ENCODE peak calls at places on chromosome 3, in four cellular contexts. Q, U, S and M are unnamed samples.

GRCh38 chr3:96478496-96478895 is 335.9 kb upstream of the EPHA6 start:
- DNase-seq in U (no peak), S (no peak), Q (no peak), M (no peak)

GRCh38 chr3:103499132-103499885 is 1064.5 kb downstream of the ZPLD1 start:
- DNase-seq in Q (no peak), U (no peak), S (no peak), M (no peak)

GRCh38 chr3:29759443-29760033 is 478.7 kb downstream of the RBMS3 start:
- DNase-seq in Q (no peak), U (no peak), S (no peak), M (no peak)

GRCh38 chr3:197558000-197558399 is 2.2 kb upstream of the BDH1 start:
- DNase-seq in S (no peak), U (no peak), Q (no peak), M (no peak)

GRCh38 chr3:16066975-16067374 is 107.5 kb upstream of the GALNT15 start:
- DNase-seq in U (no peak), Q (no peak), S (no peak), M (no peak)

GRCh38 chr3:194203482-194204035 is 67.6 kb downstream of the HES1 start:
- DNase-seq in Q (no peak), S (no peak), U (peak), M (no peak)

GRCh38 chr3:23992051-23992628 is 47.1 kb downstream of the NR1D2 start:
- DNase-seq in Q (no peak), U (no peak), S (no peak), M (no peak)

GRCh38 chr3:187448674-187449073 is 80.5 kb downstream of the RTP4 start:
- DNase-seq in U (no peak), S (no peak), Q (no peak), M (no peak)

GRCh38 chr3:58148049-58148448 is 62.7 kb downstream of the DNASE1L3 start:
- DNase-seq in Q (no peak), S (no peak), U (no peak), M (no peak)

GRCh38 chr3:165753560-165753959 is 83.7 kb downstream of the BCHE start:
- DNase-seq in S (no peak), U (no peak), Q (no peak), M (no peak)

GRCh38 chr3:51539291-51539891 is 872 bp downstream of the RAD54L2 start:
- DNase-seq in Q (peak), S (peak), U (peak), M (peak)

GRCh38 chr3:136929984-136930671 is 27.7 kb upstream of the IL20RB start:
- DNase-seq in Q (no peak), U (no peak), S (no peak), M (no peak)

GRCh38 chr3:197953325-197953724 is 3.3 kb downstream of the RPL35A start:
- DNase-seq in U (no peak), S (no peak), Q (no peak), M (no peak)

GRCh38 chr3:339346-339745 is 142.8 kb downstream of the CHL1 start:
- DNase-seq in U (no peak), Q (no peak), S (no peak), M (no peak)

GRCh38 chr3:81908596-81908995 is 147.2 kb upstream of the GBE1 start:
- DNase-seq in Q (no peak), S (no peak), U (no peak), M (no peak)

GRCh38 chr3:149402481-149402880 is 25.0 kb upstream of the TM4SF1 start:
- DNase-seq in Q (no peak), S (no peak), U (no peak), M (no peak)

GRCh38 chr3:8341853-8342252 is 159.8 kb upstream of the LMCD1 start:
- DNase-seq in U (no peak), Q (no peak), S (no peak), M (no peak)

GRCh38 chr3:24493951-24494615 is 567 bp downstream of the THRB start:
- DNase-seq in S (peak), U (peak), Q (peak), M (no peak)

GRCh38 chr3:15367059-15367458 is 34.7 kb upstream of the SH3BP5 start:
- DNase-seq in U (no peak), Q (no peak), S (no peak), M (no peak)

GRCh38 chr3:30167511-30168135 is 438.8 kb upstream of the TGFBR2 start:
- DNase-seq in U (no peak), S (no peak), Q (no peak), M (no peak)

GRCh38 chr3:78507196-78507984 is 1260.4 kb downstream of the ROBO1 start:
- DNase-seq in U (no peak), S (no peak), Q (no peak), M (no peak)

GRCh38 chr3:197394464-197395321 is 96.3 kb upstream of the DLG1 start:
- DNase-seq in U (no peak), S (no peak), Q (peak), M (peak)

GRCh38 chr3:38404286-38404685 is 49.4 kb upstream of the ACVR2B start:
- DNase-seq in U (no peak), S (no peak), Q (no peak), M (peak)

GRCh38 chr3:126211569-126211968 is 31.2 kb upstream of the ALDH1L1 start:
- DNase-seq in Q (no peak), U (no peak), S (no peak), M (no peak)

GRCh38 chr3:135516143-135516542 is 449.4 kb upstream of the PPP2R3A start:
- DNase-seq in S (no peak), Q (no peak), U (peak), M (no peak)

GRCh38 chr3:124246949-124247348 is 255.0 kb upstream of the ROPN1 start:
- DNase-seq in U (no peak), S (no peak), Q (no peak), M (no peak)

GRCh38 chr3:197499427-197499826 is 56.3 kb downstream of the BDH1 start:
- DNase-seq in Q (no peak), S (no peak), U (no peak), M (no peak)

GRCh38 chr3:3699816-3700633 is 99.2 kb upstream of the LRRN1 start:
- DNase-seq in Q (no peak), U (no peak), S (no peak), M (no peak)

GRCh38 chr3:188486952-188487351 is 333.0 kb downstream of the LPP start:
- DNase-seq in S (no peak), U (no peak), Q (no peak), M (no peak)
- TF ChIP-seq CTCF in S (no peak), U (no peak), Q (no peak), M (no peak)

GRCh38 chr3:84977021-84977420 is 18.2 kb downstream of the CADM2 start:
- DNase-seq in Q (no peak), U (no peak), S (no peak), M (no peak)

GRCh38 chr3:84980011-84980410 is 21.2 kb downstream of the CADM2 start:
- DNase-seq in U (no peak), Q (no peak), S (no peak), M (no peak)

GRCh38 chr3:84968701-84969235 is 10.0 kb downstream of the CADM2 start:
- DNase-seq in S (no peak), Q (no peak), U (no peak), M (no peak)

GRCh38 chr3:84978833-84979232 is 20.0 kb downstream of the CADM2 start:
- DNase-seq in Q (no peak), S (no peak), U (no peak), M (no peak)

GRCh38 chr3:84974347-84974746 is 15.6 kb downstream of the CADM2 start:
- DNase-seq in Q (no peak), S (no peak), U (no peak), M (no peak)
- TF ChIP-seq CTCF in Q (no peak), S (no peak), U (peak), M (no peak)

GRCh38 chr3:110579841-110580550 is 491.6 kb upstream of the NECTIN3 start:
- DNase-seq in U (no peak), S (no peak), Q (no peak), M (no peak)

GRCh38 chr3:110576962-110577361 is 494.7 kb upstream of the NECTIN3 start:
- DNase-seq in Q (no peak), S (no peak), U (peak), M (peak)

GRCh38 chr3:110577856-110578255 is 493.8 kb upstream of the NECTIN3 start:
- DNase-seq in S (no peak), U (no peak), Q (no peak), M (peak)

DNA sequence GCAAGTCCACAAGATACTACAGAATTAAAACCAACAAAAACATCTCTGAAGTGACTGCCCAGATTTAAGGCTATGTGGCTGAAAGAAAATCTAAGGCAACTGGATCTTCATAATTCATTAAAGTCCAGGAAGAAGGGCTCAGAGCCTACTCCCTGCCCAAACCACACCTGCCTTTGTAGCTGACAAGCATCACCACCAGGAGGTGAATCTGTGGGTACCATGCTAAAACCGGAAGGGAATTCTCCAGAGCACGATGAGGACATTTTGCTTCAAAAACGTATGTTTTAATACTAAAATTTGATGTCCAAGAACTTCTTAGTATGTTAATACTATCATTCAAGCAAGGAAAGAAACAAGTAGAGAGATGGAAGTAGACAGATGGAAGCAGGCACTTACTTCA is 495.9 kb upstream of the NECTIN3 start:
- DNase-seq in Q (no peak), S (no peak), U (peak), M (no peak)
- TF ChIP-seq CTCF in Q (no peak), S (no peak), U (peak), M (no peak)

GRCh38 chr3:43921056-43921455 is 230.3 kb downstream of the ABHD5 start:
- DNase-seq in Q (no peak), U (no peak), S (no peak), M (no peak)

GRCh38 chr3:43923101-43923979 is 232.6 kb downstream of the ABHD5 start:
- DNase-seq in U (no peak), Q (no peak), S (no peak), M (no peak)

GRCh38 chr3:43922374-43922773 is 231.6 kb downstream of the ABHD5 start:
- DNase-seq in S (no peak), U (no peak), Q (no peak), M (no peak)

GRCh38 chr3:43926073-43926472 is 235.3 kb downstream of the ABHD5 start:
- DNase-seq in Q (no peak), S (no peak), U (peak), M (no peak)
- TF ChIP-seq CTCF in Q (no peak), S (no peak), U (peak), M (no peak)

GRCh38 chr3:127254730-127255129 is 33.1 kb downstream of the PRR20G start:
- DNase-seq in U (no peak), Q (no peak), S (no peak), M (no peak)
- TF ChIP-seq CTCF in U (peak), Q (no peak), S (no peak), M (peak)

GRCh38 chr3:75906555-75907112 is 121.3 kb upstream of the ZNF717 start:
- DNase-seq in Q (no peak), S (peak), U (peak), M (no peak)
- TF ChIP-seq CTCF in Q (no peak), S (no peak), U (peak), M (no peak)